ENCODE peak calls at places on chromosomes 13 and 19, in nine cellular contexts. G, O, A, P, N, M, E, H and U are unnamed samples.

GRCh38 chr13:79440958-79441553 is 35.0 kb upstream of the RBM26 start:
- DNase-seq in G (no peak), O (no peak), A (no peak), P (no peak), N (no peak), M (no peak), E (no peak), H (no peak), U (no peak)

GRCh38 chr19:12670159-12670928 is 3.7 kb downstream of the WDR83 start:
- DNase-seq in G (no peak), O (no peak), A (no peak), P (no peak), N (no peak), M (no peak), E (no peak), H (no peak), U (no peak)

GRCh38 chr19:42290523-42291436 is 11.2 kb upstream of the PRR19 start:
- DNase-seq in G (peak; percentile 68), O (peak; percentile 67), A (peak; percentile 44), P (peak; percentile 32), N (no peak), M (peak; percentile 50), E (peak; percentile 42), H (peak; percentile 76), U (peak; percentile 64)

GRCh38 chr13:38530492-38530891 is 156.4 kb upstream of the FREM2 start:
- DNase-seq in G (no peak), O (peak; percentile 19), A (no peak), P (peak; percentile 77), N (peak; percentile 21), M (no peak), E (no peak), H (no peak), U (no peak)

GRCh38 chr13:107211073-107211472 is 643.1 kb upstream of the ARGLU1 start:
- DNase-seq in G (peak; percentile 51), O (peak; percentile 85), A (peak; percentile 92), P (peak; percentile 98), N (peak; percentile 65), M (peak; percentile 73), E (peak; percentile 10), H (peak; percentile 58), U (peak; percentile 2)

GRCh38 chr19:12722566-12723382 is 958 bp downstream of the TNPO2 start:
- DNase-seq in G (peak; percentile 92), O (peak; percentile 99), A (peak; percentile 97), P (peak; percentile 100), N (peak; percentile 98), M (peak; percentile 98), E (peak; percentile 89), H (peak; percentile 99), U (peak; percentile 88)

GRCh38 chr19:3369337-3370213 is 3.2 kb downstream of the NFIC start:
- DNase-seq in G (no peak), O (peak; percentile 43), A (peak; percentile 65), P (peak; percentile 78), N (no peak), M (peak; percentile 80), E (no peak), H (no peak), U (no peak)

GRCh38 chr19:8370176-8371010 is 6.4 kb downstream of the ANGPTL4 start:
- DNase-seq in G (no peak), O (no peak), A (no peak), P (no peak), N (no peak), M (no peak), E (no peak), H (no peak), U (no peak)

GRCh38 chr19:13430790-13431582 is 75.3 kb downstream of the CACNA1A start:
- DNase-seq in G (peak; percentile 56), O (peak; percentile 10), A (peak; percentile 26), P (peak; percentile 56), N (peak; percentile 17), M (peak; percentile 59), E (peak; percentile 8), H (peak; percentile 34), U (peak; percentile 12)

GRCh38 chr19:15862444-15862843 is 35.4 kb downstream of the CYP4F2 start:
- DNase-seq in G (no peak), O (no peak), A (no peak), P (no peak), N (no peak), M (no peak), E (no peak), H (no peak), U (no peak)

GRCh38 chr19:17325881-17326594 is 8.6 kb downstream of the ANO8 start:
- DNase-seq in G (no peak), O (no peak), A (no peak), P (no peak), N (no peak), M (peak; percentile 85), E (no peak), H (no peak), U (no peak)

GRCh38 chr19:35429698-35430097 is 18.4 kb upstream of the FFAR2 start:
- DNase-seq in G (no peak), O (no peak), A (no peak), P (no peak), N (no peak), M (no peak), E (no peak), H (no peak), U (no peak)

GRCh38 chr13:40626566-40626965 is 39.9 kb downstream of the FOXO1 start:
- DNase-seq in G (no peak), O (no peak), A (no peak), P (no peak), N (no peak), M (no peak), E (no peak), H (no peak), U (no peak)

GRCh38 chr13:106449096-106449495 is 86.4 kb downstream of the EFNB2 start:
- DNase-seq in G (no peak), O (no peak), A (no peak), P (no peak), N (no peak), M (no peak), E (no peak), H (no peak), U (no peak)

GRCh38 chr19:16365300-16365996 is 40.8 kb downstream of the KLF2 start:
- DNase-seq in G (no peak), O (no peak), A (no peak), P (no peak), N (no peak), M (no peak), E (no peak), H (no peak), U (no peak)

GRCh38 chr13:37657134-37657533 is 58.6 kb upstream of the POSTN start:
- DNase-seq in G (no peak), O (no peak), A (peak; percentile 82), P (peak; percentile 31), N (no peak), M (no peak), E (no peak), H (no peak), U (no peak)

GRCh38 chr19:50668416-50669318 is 19.4 kb downstream of the C19orf81 start:
- DNase-seq in G (no peak), O (no peak), A (no peak), P (no peak), N (no peak), M (no peak), E (no peak), H (no peak), U (no peak)

GRCh38 chr13:30043631-30043925 is 193.2 kb upstream of the UBL3 start:
- DNase-seq in G (no peak), O (no peak), A (no peak), P (no peak), N (no peak), M (no peak), E (no peak), H (no peak), U (no peak)